ENCODE peak calls at places on chromosomes 11 and 22, in ten cellular contexts. S is adrenal gland, V is Peyer's patch, B is spleen, R is body of pancreas, M is tibial nerve, J is GM12878, D is lower leg skin, E is IMR-90, X is testis. L is an unnamed sample.

GRCh38 chr11:32829680-32830412 is at the start of gene PRRG4:
- DNase-seq in S (peak), V (no peak), B (peak), R (peak), M (peak), J (no peak), D (peak), E (peak), X (peak), L (no peak)

GRCh38 chr11:9461760-9462134 is 935 bp downstream of the ZNF143 start:
- DNase-seq in S (no peak), V (no peak), B (no peak), R (no peak), M (no peak), J (no peak), D (no peak), E (peak), X (no peak), L (no peak)

GRCh38 chr11:130209944-130210854 is 50.6 kb downstream of the ST14 start:
- DNase-seq in S (no peak), V (peak), B (no peak), R (no peak), M (no peak), J (no peak), D (peak), E (no peak), X (peak), L (peak)

GRCh38 chr11:44860967-44861828 is 89.5 kb downstream of the TP53I11 start:
- DNase-seq in S (no peak), V (no peak), B (peak), R (no peak), M (no peak), J (no peak), D (no peak), E (no peak), X (peak), L (no peak)

GRCh38 chr22:26287382-26288228 is 118.3 kb downstream of the SEZ6L start:
- DNase-seq in S (no peak), V (no peak), B (no peak), R (no peak), M (no peak), J (no peak), D (no peak), E (no peak), X (no peak), L (no peak)

GRCh38 chr11:116885951-116886629 is 48.7 kb upstream of the APOA1 start:
- DNase-seq in S (no peak), V (no peak), B (no peak), R (peak), M (no peak), J (no peak), D (no peak), E (peak), X (no peak), L (no peak)

GRCh38 chr11:120236169-120237107 is 3.5 kb upstream of the POU2F3 start:
- DNase-seq in S (no peak), V (no peak), B (no peak), R (no peak), M (no peak), J (no peak), D (no peak), E (peak), X (no peak), L (no peak)

GRCh38 chr11:65452806-65453490 is 30.4 kb downstream of the NEAT1 start:
- DNase-seq in S (peak), V (no peak), B (no peak), R (no peak), M (peak), J (no peak), D (peak), E (peak), X (no peak), L (peak)

GRCh38 chr22:37314315-37315046 is 32.2 kb downstream of the CYTH4 start:
- DNase-seq in S (no peak), V (no peak), B (peak), R (no peak), M (no peak), J (no peak), D (no peak), E (no peak), X (no peak), L (no peak)

GRCh38 chr11:27443746-27444465 is 28.7 kb downstream of the LGR4 start:
- DNase-seq in S (no peak), V (no peak), B (no peak), R (no peak), M (no peak), J (no peak), D (no peak), E (no peak), X (peak), L (no peak)
- TF ChIP-seq POLR2A in S (no peak), V (no peak), B (no peak), R (no peak), M (no peak), J (no peak), D (no peak), E (no peak), X (no peak), L (no peak)

GRCh38 chr11:58579192-58580129 is 598 bp downstream of the ZFP91 start:
- DNase-seq in S (peak), V (peak), B (peak), R (peak), M (peak), J (no peak), D (peak), E (peak), X (peak), L (peak)
- TF ChIP-seq POLR2A in S (peak), V (peak), B (peak), R (peak), M (peak), J (peak), D (peak), E (peak), X (no peak), L (no peak)

GRCh38 chr22:20116951-20117645 is at the start of gene TRMT2A:
- DNase-seq in S (peak), V (peak), B (peak), R (peak), M (peak), J (peak), D (peak), E (peak), X (peak), L (peak)
- TF ChIP-seq POLR2A in S (peak), V (peak), B (peak), R (peak), M (peak), J (peak), D (no peak), E (peak), X (no peak), L (peak)

DNA sequence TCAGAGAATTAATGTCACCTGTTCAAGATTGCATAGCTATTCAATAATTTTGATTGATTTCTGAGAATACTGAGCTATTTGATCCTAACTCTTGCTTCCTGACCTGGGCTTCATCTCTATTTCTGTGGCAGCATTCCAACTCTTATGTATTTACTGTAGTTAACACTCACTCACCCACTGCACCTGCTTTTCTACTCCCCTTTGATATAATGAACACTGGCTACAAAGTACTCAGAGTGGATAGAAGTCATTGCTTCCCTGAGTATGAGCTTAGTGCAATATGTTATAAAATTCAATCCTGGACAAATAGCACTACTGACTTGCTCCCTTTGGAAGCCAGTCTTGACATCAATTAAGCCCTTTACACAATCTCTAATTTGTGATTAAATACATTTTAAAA is 117.2 kb downstream of the APIP start:
- DNase-seq in S (no peak), V (no peak), B (no peak), R (no peak), M (no peak), J (no peak), D (no peak), E (no peak), X (no peak), L (no peak)
- TF ChIP-seq POLR2A in S (no peak), V (no peak), B (no peak), R (no peak), M (no peak), J (no peak), D (no peak), E (no peak), X (no peak), L (no peak)

GRCh38 chr11:86812981-86813380 is 12.6 kb downstream of the PRSS23 start:
- DNase-seq in S (no peak), V (no peak), B (no peak), R (no peak), M (no peak), J (no peak), D (no peak), E (peak), X (no peak), L (no peak)
- TF ChIP-seq POLR2A in S (no peak), V (no peak), B (no peak), R (no peak), M (no peak), J (no peak), D (no peak), E (no peak), X (no peak), L (no peak)

GRCh38 chr22:29731058-29731850 is 11.5 kb downstream of the CABP7 start:
- DNase-seq in S (no peak), V (no peak), B (no peak), R (no peak), M (no peak), J (no peak), D (no peak), E (no peak), X (no peak), L (no peak)

GRCh38 chr22:29734429-29734828 is 14.6 kb downstream of the CABP7 start:
- DNase-seq in S (no peak), V (no peak), B (no peak), R (no peak), M (no peak), J (no peak), D (no peak), E (no peak), X (no peak), L (no peak)

GRCh38 chr22:29737251-29738117 is 17.7 kb downstream of the CABP7 start:
- DNase-seq in S (peak), V (no peak), B (no peak), R (no peak), M (no peak), J (no peak), D (no peak), E (no peak), X (no peak), L (no peak)

GRCh38 chr22:29734853-29735252 is 15.1 kb downstream of the CABP7 start:
- DNase-seq in S (no peak), V (no peak), B (no peak), R (no peak), M (no peak), J (no peak), D (no peak), E (no peak), X (no peak), L (no peak)

DNA sequence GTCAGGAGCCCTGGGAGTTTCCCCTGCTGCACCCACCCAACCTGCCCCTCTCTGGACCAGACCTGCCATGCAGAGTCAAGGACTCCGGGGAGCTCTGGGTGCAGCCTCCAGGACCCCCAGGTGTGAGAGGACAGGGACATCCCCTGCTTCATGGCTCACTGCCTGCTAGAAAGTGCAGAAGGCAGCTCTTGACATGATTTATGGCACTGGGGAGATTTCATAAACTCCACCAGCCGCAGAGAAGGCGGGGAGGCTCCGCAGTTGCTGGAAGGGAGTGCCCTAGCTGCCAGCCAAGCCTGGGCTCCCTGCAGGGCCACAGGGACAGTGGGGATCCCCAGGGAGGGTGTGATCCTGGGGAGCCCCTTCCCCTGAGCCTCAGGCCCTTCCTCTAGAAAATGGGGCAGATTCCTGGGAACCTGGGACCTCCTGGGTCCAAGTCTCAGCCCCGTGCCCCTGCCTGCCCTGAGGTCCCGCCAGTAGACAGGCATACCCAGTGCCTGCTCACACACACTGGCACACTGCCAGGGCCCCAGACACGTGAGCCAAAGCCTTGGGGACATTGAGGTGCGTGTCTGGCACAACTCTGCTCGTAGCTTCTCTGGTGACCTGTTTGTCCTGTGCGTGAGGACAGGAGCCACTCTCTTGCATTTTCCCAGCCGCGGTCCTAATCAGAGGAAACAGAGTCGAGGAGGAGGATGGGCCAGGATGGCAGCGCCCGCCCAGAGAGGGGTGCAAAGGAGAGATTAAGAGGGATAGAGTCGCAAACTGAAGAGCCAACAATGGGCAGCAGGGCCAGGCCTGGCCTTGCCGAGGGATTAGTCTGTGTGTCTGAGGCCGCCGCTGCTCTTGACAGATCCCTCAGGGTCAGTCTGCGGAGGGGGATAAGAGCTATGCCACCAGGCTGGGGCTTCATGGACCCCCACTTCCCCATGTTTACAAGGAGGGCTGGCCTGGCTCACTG is 13.8 kb downstream of the CABP7 start:
- DNase-seq in S (peak), V (no peak), B (no peak), R (peak), M (no peak), J (peak), D (no peak), E (no peak), X (no peak), L (no peak)
- TF ChIP-seq POLR2A in S (no peak), V (no peak), B (no peak), R (no peak), M (no peak), J (no peak), D (no peak), E (no peak), X (no peak), L (no peak)

DNA sequence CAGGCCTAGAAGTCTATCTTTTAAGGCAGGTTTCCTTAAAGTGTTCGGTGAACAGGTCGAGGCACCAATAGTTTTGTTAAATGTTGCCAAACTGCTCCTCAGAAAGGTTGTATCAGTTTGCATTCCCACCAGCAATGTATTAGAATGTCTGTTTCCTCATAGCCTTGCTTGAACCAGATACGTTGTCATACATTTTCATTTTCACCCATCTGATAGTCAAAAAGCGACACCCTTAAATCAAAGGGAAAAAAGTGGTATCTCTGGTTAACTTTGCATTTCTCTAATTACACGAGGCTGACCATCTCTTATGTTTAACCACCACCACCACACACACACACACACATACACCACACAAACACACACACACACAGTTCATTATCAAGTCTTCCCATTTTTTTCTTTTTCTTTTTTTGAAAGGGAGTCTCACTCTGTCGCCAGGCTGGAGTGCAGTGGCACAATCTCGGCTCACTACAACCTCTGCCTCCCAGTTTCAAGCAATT is 16.3 kb downstream of the PRR14L start:
- DNase-seq in S (no peak), V (no peak), B (no peak), R (no peak), M (no peak), J (no peak), D (no peak), E (no peak), X (no peak), L (no peak)
- TF ChIP-seq POLR2A in S (no peak), V (no peak), B (no peak), R (no peak), M (no peak), J (no peak), D (no peak), E (no peak), X (no peak), L (no peak)

GRCh38 chr22:28793976-28794584 is 6.3 kb downstream of the XBP1 start:
- DNase-seq in S (no peak), V (no peak), B (no peak), R (no peak), M (no peak), J (no peak), D (no peak), E (no peak), X (no peak), L (no peak)
- TF ChIP-seq POLR2A in S (no peak), V (peak), B (no peak), R (no peak), M (no peak), J (no peak), D (no peak), E (no peak), X (no peak), L (no peak)

L was measured in suprapubic skin.